ENCODE peak calls at places on chromosomes 7 and 10, in eight cellular contexts. J, E, A, U, K, F, H and T are unnamed samples.

GRCh38 chr7:155463114-155463811 is 5.3 kb downstream of the EN2 start:
- DNase-seq in A (no peak), F (no peak), H (no peak), J (no peak), U (peak; percentile 51), E (no peak), K (no peak), T (peak; percentile 48)

GRCh38 chr7:6614941-6615737 is at the start of gene ZNF853:
- DNase-seq in J (peak; percentile 78), A (no peak), K (peak; percentile 25), H (peak; percentile 54), U (no peak), E (no peak), F (no peak), T (peak; percentile 93)

GRCh38 chr10:97974108-97974507 is 56.3 kb downstream of the CRTAC1 start:
- DNase-seq in J (peak; percentile 10), U (no peak), F (no peak), E (no peak), A (no peak), H (no peak), K (no peak), T (no peak)

GRCh38 chr7:85890244-85890811 is 703.5 kb upstream of the SEMA3D start:
- DNase-seq in F (peak; percentile 69), H (peak; percentile 6), K (no peak), E (peak; percentile 4), A (peak; percentile 6), U (no peak), J (peak; percentile 34), T (peak; percentile 48)

GRCh38 chr7:29336851-29337627 is 142.5 kb downstream of the CHN2 start:
- DNase-seq in J (no peak), H (no peak), K (no peak), A (no peak), E (no peak), U (no peak), F (no peak), T (no peak)

GRCh38 chr7:152481082-152481481 is 45.3 kb upstream of the KMT2C start:
- DNase-seq in F (no peak), K (no peak), J (no peak), U (no peak), H (no peak), A (no peak), E (no peak), T (no peak)

GRCh38 chr7:100034871-100035510 is 14.6 kb upstream of the ZSCAN21 start:
- DNase-seq in F (peak; percentile 78), A (no peak), E (no peak), U (no peak), J (no peak), K (no peak), H (no peak), T (no peak)

GRCh38 chr10:96548589-96548988 is 34.9 kb upstream of the TLL2 start:
- DNase-seq in U (peak; percentile 42), K (no peak), E (no peak), H (no peak), F (no peak), J (no peak), A (no peak), T (no peak)

GRCh38 chr10:55470840-55471239 is 669.8 kb upstream of the PCDH15 start:
- DNase-seq in U (no peak), K (no peak), A (no peak), E (no peak), F (no peak), J (no peak), H (no peak), T (no peak)

GRCh38 chr7:33604015-33604414 is 301.3 kb upstream of the BMPER start:
- DNase-seq in H (no peak), E (no peak), U (no peak), F (peak; percentile 50), K (no peak), J (no peak), A (no peak), T (no peak)

GRCh38 chr7:91198371-91198770 is 65.9 kb upstream of the FZD1 start:
- DNase-seq in K (no peak), U (no peak), H (no peak), A (no peak), J (no peak), E (no peak), F (peak; percentile 44), T (no peak)

GRCh38 chr7:77697535-77697831 is 1.2 kb downstream of the RSBN1L start:
- DNase-seq in U (no peak), F (peak; percentile 82), A (no peak), J (no peak), H (no peak), K (no peak), E (no peak), T (peak; percentile 64)

GRCh38 chr7:33965116-33965827 is 59.9 kb downstream of the BMPER start:
- DNase-seq in U (no peak), K (no peak), J (no peak), F (peak; percentile 32), H (no peak), A (no peak), E (no peak), T (no peak)

GRCh38 chr7:47762207-47762606 is 180.3 kb upstream of the TNS3 start:
- DNase-seq in U (no peak), A (no peak), H (no peak), F (no peak), E (no peak), J (no peak), K (no peak), T (no peak)

GRCh38 chr7:113717739-113718138 is 201.1 kb downstream of the PPP1R3A start:
- DNase-seq in F (no peak), K (no peak), A (no peak), U (no peak), J (no peak), H (no peak), E (no peak), T (no peak)

GRCh38 chr7:128809363-128809762 is 17.6 kb downstream of the CCDC136 start:
- DNase-seq in K (peak; percentile 48), F (no peak), U (no peak), A (no peak), E (no peak), H (no peak), J (no peak), T (no peak)

GRCh38 chr7:66377714-66378113 is 172.6 kb downstream of the TPST1 start:
- DNase-seq in U (no peak), F (no peak), K (no peak), J (no peak), E (no peak), A (no peak), H (no peak), T (no peak)

GRCh38 chr7:101804642-101805401 is 12.6 kb upstream of the CUX1 start:
- DNase-seq in E (peak; percentile 32), F (peak; percentile 42), J (peak; percentile 77), U (no peak), H (no peak), K (peak; percentile 60), A (peak; percentile 59), T (no peak)

GRCh38 chr7:138245682-138246081 is 169.4 kb downstream of the AKR1D1 start:
- DNase-seq in F (no peak), H (no peak), J (no peak), K (no peak), U (no peak), E (no peak), A (no peak), T (no peak)

GRCh38 chr10:14010083-14010551 is 320.6 kb downstream of the FRMD4A start:
- DNase-seq in F (peak; percentile 84), J (peak; percentile 63), K (no peak), E (peak; percentile 19), H (no peak), A (no peak), U (no peak), T (no peak)
- H3K9ac ChIP-seq in F (peak overlapping the region; percentile 88), J (no peak overlapping the region), K (no peak overlapping the region), E (peak overlapping the region; percentile 81), H (no peak overlapping the region), A (no peak overlapping the region), U (no peak overlapping the region), T (peak overlapping the region; percentile 85)

DNA sequence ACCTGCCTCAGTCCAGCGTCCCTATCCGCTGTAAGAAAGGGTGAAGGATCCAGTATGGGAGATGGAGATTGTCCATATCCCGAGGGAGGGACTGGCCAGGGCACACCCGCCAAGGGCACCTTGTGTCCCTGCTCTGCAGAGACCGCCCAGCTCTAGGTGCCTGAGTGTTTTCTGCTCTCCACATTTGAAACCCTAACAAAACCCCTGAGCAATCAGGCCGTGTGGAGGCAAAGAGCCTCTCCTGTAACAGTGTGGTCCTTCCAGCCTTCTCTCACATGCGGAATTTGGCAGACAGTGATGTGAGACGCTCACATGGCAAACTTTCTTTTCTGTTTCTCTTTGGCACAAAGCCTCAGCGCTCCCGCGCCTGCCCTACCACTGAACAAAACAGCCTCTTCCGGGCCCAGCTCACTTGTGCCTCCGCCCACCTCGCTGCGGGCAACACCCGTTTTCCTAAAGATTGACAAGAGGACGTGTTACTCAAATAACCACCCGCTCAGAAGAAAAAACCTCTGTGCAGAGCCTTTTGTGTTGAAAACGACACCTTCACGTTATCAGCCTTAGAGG is 514.8 kb downstream of the DNAJB6 start:
- DNase-seq in E (no peak), K (no peak), A (peak; percentile 8), H (peak; percentile 58), F (no peak), J (peak; percentile 77), U (peak; percentile 76), T (no peak)
- H3K9ac ChIP-seq in E (no peak overlapping the region), K (no peak overlapping the region), A (peak overlapping the region; percentile 22), H (peak overlapping the region; percentile 24), F (no peak overlapping the region), J (peak overlapping the region; percentile 46), U (no peak overlapping the region), T (no peak overlapping the region)

DNA sequence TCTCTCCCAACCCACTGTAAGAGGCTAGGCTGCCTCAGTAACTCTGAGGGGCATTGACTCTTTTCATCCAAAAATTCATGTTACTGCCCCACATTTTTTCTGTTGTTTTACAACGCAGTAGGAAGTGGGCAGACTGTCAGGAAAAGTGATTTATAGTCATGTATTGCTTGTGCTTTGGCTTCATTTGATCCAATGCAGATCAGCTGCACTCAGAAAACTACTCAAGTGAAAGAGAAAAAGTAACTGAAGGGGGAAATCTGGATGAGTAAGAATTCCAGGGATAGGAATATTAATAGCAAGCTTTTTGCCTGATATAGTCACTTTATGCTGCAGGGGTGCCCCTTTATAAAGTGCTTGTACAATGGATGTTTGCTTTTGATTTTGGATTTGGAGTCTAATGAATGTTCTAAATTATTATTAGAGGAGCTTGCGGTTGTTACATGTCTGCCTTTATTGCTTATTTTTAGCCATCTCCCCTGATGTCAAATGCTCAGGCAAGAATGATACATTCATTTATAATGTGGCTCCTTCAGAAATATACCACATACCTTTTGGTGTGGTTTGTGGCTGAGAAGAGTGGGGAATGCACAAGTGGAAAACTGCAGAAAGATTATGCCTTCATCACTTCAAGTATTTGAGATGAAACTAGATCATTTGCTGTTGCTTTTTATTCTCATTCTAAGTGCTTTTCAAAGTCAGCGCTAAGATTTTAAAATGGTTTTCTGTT is 86.1 kb downstream of the EGFR start:
- DNase-seq in U (no peak), A (no peak), J (no peak), E (peak; percentile 55), K (no peak), F (peak; percentile 39), H (no peak), T (no peak)
- H3K9ac ChIP-seq in U (no peak overlapping the region), A (no peak overlapping the region), J (no peak overlapping the region), E (peak overlapping the region; percentile 6), K (no peak overlapping the region), F (no peak overlapping the region), H (no peak overlapping the region), T (no peak overlapping the region)

GRCh38 chr10:17381502-17382142 is 72.8 kb downstream of the ST8SIA6 start:
- DNase-seq in H (no peak), E (no peak), U (no peak), J (no peak), A (no peak), K (no peak), F (no peak), T (no peak)
- H3K9ac ChIP-seq in H (no peak overlapping the region), E (no peak overlapping the region), U (no peak overlapping the region), J (no peak overlapping the region), A (no peak overlapping the region), K (no peak overlapping the region), F (no peak overlapping the region), T (no peak overlapping the region)